ENCODE peak calls at places on chromosomes 5 and 9, in six cellular contexts. I, Q, E, G, A and R are unnamed samples.

GRCh38 chr5:67350600-67351315 is 154.2 kb upstream of the CD180 start:
- DNase-seq in Q (no peak), A (no peak), I (no peak), G (no peak), E (no peak), R (no peak)

GRCh38 chr9:93080406-93080805 is 15.6 kb upstream of the CARD19 start:
- DNase-seq in Q (no peak), E (no peak), G (no peak), I (peak), A (peak), R (no peak)

GRCh38 chr5:90474235-90475107 is at the start of the genes MBLAC2 and POLR3G:
- DNase-seq in I (peak), A (peak), E (peak), Q (peak), G (peak), R (peak)

GRCh38 chr5:51033215-51033614 is 350.0 kb upstream of the ISL1 start:
- DNase-seq in Q (no peak), I (no peak), A (no peak), E (no peak), G (no peak), R (no peak)

GRCh38 chr9:111965566-111966019 is 69.0 kb downstream of the UGCG start:
- DNase-seq in A (no peak), I (no peak), G (no peak), E (peak), Q (peak), R (peak)

GRCh38 chr9:129752915-129753724 is at the start of gene PTGES:
- DNase-seq in E (peak), Q (peak), I (peak), A (peak), G (peak), R (peak)

GRCh38 chr9:84668204-84669007 is 1.1 kb upstream of the NTRK2 start:
- DNase-seq in I (peak), G (peak), A (peak), Q (peak), E (peak), R (peak)

GRCh38 chr9:95516221-95516735 is 493 bp downstream of the PTCH1 start:
- DNase-seq in Q (no peak), E (no peak), A (no peak), G (peak), I (peak), R (no peak)

GRCh38 chr9:123087359-123087888 is 54.0 kb downstream of the GPR21 start:
- DNase-seq in I (no peak), G (no peak), A (no peak), E (no peak), Q (no peak), R (no peak)

GRCh38 chr5:92930057-92930456 is 651.0 kb downstream of the NR2F1-AS1 start:
- DNase-seq in I (no peak), E (no peak), A (no peak), Q (no peak), G (no peak), R (no peak)